ENCODE peak calls at places on chromosomes 7 and 10, in seven cellular contexts. V is activated CD4-positive, alpha-beta T cell treated with anti-CD3 and anti-CD28 coated beads for 24 hours; K is neural crest cell; F is iris pigment epithelial cell; D is NCI-H1105; W is DND-41; M is activated T-cell treated with anti-CD3 and anti-CD28 coated beads for 1 hour. Z is an unnamed sample.

GRCh38 chr10:84406592-84406991 is 78.2 kb downstream of the CCSER2 start:
- DNase-seq in F (no peak), V (no peak), K (no peak), D (no peak), M (no peak), W (no peak), Z (no peak)

GRCh38 chr7:93736970-93737369 is 153.6 kb downstream of the TFPI2 start:
- DNase-seq in M (no peak), V (no peak), K (no peak), F (no peak), W (no peak), D (peak), Z (no peak)

GRCh38 chr7:116524221-116524608 is 621 bp upstream of the CAV1 start:
- DNase-seq in M (no peak), F (no peak), D (no peak), V (no peak), W (no peak), K (no peak), Z (no peak)

GRCh38 chr10:97422921-97423420 is 3.0 kb upstream of the PGAM1 start:
- DNase-seq in V (no peak), D (no peak), M (no peak), W (no peak), K (no peak), F (peak), Z (no peak)

GRCh38 chr7:146701166-146701565 is 584.6 kb downstream of the CNTNAP2 start:
- DNase-seq in V (no peak), W (no peak), D (no peak), K (no peak), F (no peak), M (no peak), Z (no peak)

GRCh38 chr7:100090527-100091410 is 2.0 kb downstream of the COPS6 start:
- DNase-seq in V (no peak), F (no peak), W (peak), K (no peak), M (no peak), D (no peak), Z (no peak)

GRCh38 chr10:97703398-97704067 is 10.0 kb upstream of the MARVELD1 start:
- DNase-seq in D (no peak), K (no peak), M (no peak), W (no peak), V (no peak), F (no peak), Z (no peak)

GRCh38 chr7:44216521-44217030 is 15.8 kb downstream of the YKT6 start:
- DNase-seq in W (no peak), F (no peak), D (no peak), M (no peak), V (no peak), K (no peak), Z (no peak)

GRCh38 chr10:7424315-7424714 is 13.5 kb upstream of the SFMBT2 start:
- DNase-seq in M (no peak), D (no peak), V (no peak), W (no peak), F (no peak), K (no peak), Z (no peak)

GRCh38 chr10:112958275-112958995 is 8.4 kb downstream of the TCF7L2 start:
- DNase-seq in V (no peak), M (no peak), D (no peak), W (no peak), K (no peak), F (peak), Z (no peak)

GRCh38 chr7:24879281-24879680 is 100.7 kb downstream of the OSBPL3 start:
- DNase-seq in F (no peak), V (no peak), W (no peak), K (no peak), M (no peak), D (no peak), Z (no peak)

GRCh38 chr10:131082991-131083465 is 228.5 kb downstream of the TCERG1L start:
- DNase-seq in V (no peak), F (no peak), M (no peak), W (peak), K (no peak), D (no peak), Z (no peak)

GRCh38 chr7:106767498-106768323 is 97.4 kb upstream of the PIK3CG start:
- DNase-seq in D (no peak), M (no peak), V (no peak), W (peak), F (peak), K (no peak), Z (no peak)

GRCh38 chr10:86086418-86086817 is 280.2 kb downstream of the GRID1 start:
- DNase-seq in W (no peak), M (no peak), K (no peak), V (no peak), D (no peak), F (no peak), Z (no peak)

GRCh38 chr7:157526604-157527003 is 189.8 kb downstream of the DNAJB6 start:
- DNase-seq in M (no peak), D (no peak), F (no peak), K (no peak), W (peak), V (no peak), Z (no peak)

GRCh38 chr10:49395741-49396665 is at the start of gene DRGX:
- DNase-seq in D (no peak), M (no peak), F (no peak), W (no peak), V (no peak), K (no peak), Z (no peak)

GRCh38 chr7:71206183-71206582 is 74.2 kb downstream of the GALNT17 start:
- DNase-seq in V (no peak), W (no peak), F (no peak), D (no peak), M (no peak), K (no peak), Z (no peak)

GRCh38 chr7:152035807-152036206 is 10.3 kb downstream of the GALNT11 start:
- DNase-seq in W (no peak), M (no peak), K (no peak), V (no peak), D (no peak), F (no peak), Z (no peak)

GRCh38 chr7:121515181-121515580 is 119.1 kb upstream of the FAM3C start:
- DNase-seq in D (no peak), W (no peak), M (no peak), K (no peak), F (no peak), V (no peak), Z (no peak)

GRCh38 chr10:23965123-23965522 is 243.8 kb upstream of the KIAA1217 start:
- DNase-seq in M (no peak), K (no peak), D (no peak), W (no peak), V (no peak), F (no peak), Z (no peak)

GRCh38 chr10:69819713-69820506 is 18.2 kb downstream of the COL13A1 start:
- DNase-seq in K (no peak), F (no peak), M (no peak), W (no peak), D (no peak), V (no peak), Z (no peak)

GRCh38 chr10:68082815-68083395 is 7.8 kb upstream of the HERC4 start:
- DNase-seq in V (no peak), K (no peak), M (no peak), W (no peak), F (peak), D (no peak), Z (no peak)

GRCh38 chr10:116752563-116752962 is 10.2 kb upstream of the HSPA12A start:
- DNase-seq in K (no peak), M (no peak), F (peak), V (no peak), D (no peak), W (no peak), Z (no peak)

GRCh38 chr7:81877890-81878289 is 108.0 kb upstream of the HGF start:
- DNase-seq in K (no peak), M (no peak), D (no peak), F (no peak), V (no peak), W (no peak), Z (no peak)

GRCh38 chr7:66423729-66424128 is 205.0 kb upstream of the KCTD7 start:
- DNase-seq in M (no peak), F (no peak), W (no peak), V (no peak), D (no peak), K (no peak), Z (no peak)

GRCh38 chr7:78226059-78226658 is 427.6 kb downstream of the PHTF2 start:
- DNase-seq in M (no peak), W (peak), D (peak), V (no peak), F (no peak), K (peak), Z (no peak)

GRCh38 chr7:26865094-26865388 is 651 bp upstream of the SKAP2 start:
- DNase-seq in K (no peak), W (no peak), V (no peak), D (no peak), M (no peak), F (no peak), Z (no peak)

GRCh38 chr7:142626420-142627035 is 122.7 kb upstream of the PRSS1 start:
- DNase-seq in M (peak), V (peak), K (peak), W (no peak), D (peak), F (peak), Z (no peak)

GRCh38 chr10:35906155-35906554 is 264.1 kb upstream of the FZD8 start:
- DNase-seq in D (no peak), M (no peak), F (no peak), W (no peak), V (no peak), K (no peak), Z (no peak)